ENCODE peak calls at places on chromosomes 12 and 14, in nine cellular contexts. N is omental fat pad, U is tibial nerve, R is mucosa of descending colon, Z is GM13977, V is hepatocyte, S is choroid plexus epithelial cell, P is activated B cell treated with CpG ODN at 0.5 μM for 24 hours, G is astrocyte. F is an unnamed sample.

GRCh38 chr14:36580856-36581831 is 1.3 kb downstream of the NKX2-8 start:
- DNase-seq in N (no peak), U (no peak), R (no peak), Z (peak), V (peak), S (peak), P (no peak), G (peak), F (peak)

GRCh38 chr12:78470354-78471195 is 394.0 kb upstream of the SYT1 start:
- DNase-seq in N (no peak), U (no peak), R (no peak), Z (no peak), V (peak), S (peak), P (no peak), G (peak), F (no peak)

GRCh38 chr12:12807970-12808702 is 5.0 kb upstream of the DDX47 start:
- DNase-seq in N (no peak), U (no peak), R (no peak), Z (peak), V (no peak), S (no peak), P (peak), G (no peak), F (peak)

GRCh38 chr12:111451649-111452129 is 46.0 kb downstream of the SH2B3 start:
- DNase-seq in N (no peak), U (no peak), R (no peak), Z (peak), V (peak), S (peak), P (no peak), G (no peak), F (peak)

GRCh38 chr12:28054583-28054982 is 82.0 kb upstream of the PTHLH start:
- DNase-seq in N (no peak), U (no peak), R (no peak), Z (no peak), V (no peak), S (no peak), P (no peak), G (no peak), F (no peak)

GRCh38 chr12:79119796-79120195 is 255.2 kb downstream of the SYT1 start:
- DNase-seq in N (no peak), U (no peak), R (no peak), Z (no peak), V (no peak), S (peak), P (no peak), G (no peak), F (no peak)

GRCh38 chr12:13116259-13116658 is 12.8 kb upstream of the GSG1 start:
- DNase-seq in N (no peak), U (no peak), R (no peak), Z (no peak), V (no peak), S (no peak), P (no peak), G (no peak), F (no peak)

GRCh38 chr12:32918890-32919791 is 22.6 kb upstream of the PKP2 start:
- DNase-seq in N (no peak), U (no peak), R (no peak), Z (no peak), V (peak), S (peak), P (no peak), G (peak), F (peak)

GRCh38 chr14:54589076-54589475 is 22.1 kb downstream of the SAMD4A start:
- DNase-seq in N (no peak), U (no peak), R (no peak), Z (no peak), V (no peak), S (no peak), P (no peak), G (no peak), F (no peak)

GRCh38 chr14:99038401-99038800 is 233.6 kb downstream of the BCL11B start:
- DNase-seq in N (no peak), U (no peak), R (no peak), Z (no peak), V (no peak), S (no peak), P (no peak), G (peak), F (no peak)

GRCh38 chr14:92463141-92463540 is 50.4 kb upstream of the RIN3 start:
- DNase-seq in N (no peak), U (no peak), R (no peak), Z (no peak), V (no peak), S (no peak), P (no peak), G (no peak), F (no peak)

GRCh38 chr12:55002355-55002754 is 17.4 kb upstream of the NEUROD4 start:
- DNase-seq in N (no peak), U (no peak), R (no peak), Z (no peak), V (no peak), S (no peak), P (no peak), G (no peak), F (no peak)

GRCh38 chr12:53729659-53730058 is 2.4 kb upstream of the CALCOCO1 start:
- DNase-seq in N (no peak), U (no peak), R (no peak), Z (no peak), V (no peak), S (no peak), P (no peak), G (no peak), F (no peak)

GRCh38 chr14:99389171-99389826 is 91.4 kb downstream of the SETD3 start:
- DNase-seq in N (peak), U (no peak), R (peak), Z (peak), V (peak), S (peak), P (no peak), G (no peak), F (peak)

GRCh38 chr12:57836442-57837375 is 9.8 kb downstream of the CTDSP2 start:
- DNase-seq in N (no peak), U (peak), R (peak), Z (peak), V (peak), S (peak), P (no peak), G (peak), F (peak)

GRCh38 chr12:69534389-69534822 is 50.9 kb upstream of the CCT2 start:
- DNase-seq in N (peak), U (no peak), R (no peak), Z (peak), V (peak), S (peak), P (no peak), G (peak), F (peak)

GRCh38 chr12:68613209-68613904 is 2.7 kb downstream of the RAP1B start:
- DNase-seq in N (no peak), U (no peak), R (no peak), Z (no peak), V (peak), S (no peak), P (no peak), G (no peak), F (no peak)

GRCh38 chr12:120117961-120118709 is 1.6 kb upstream of the RAB35 start:
- DNase-seq in N (no peak), U (no peak), R (no peak), Z (no peak), V (peak), S (peak), P (no peak), G (no peak), F (no peak)

GRCh38 chr12:95608252-95609033 is 57.2 kb upstream of the USP44 start:
- DNase-seq in N (no peak), U (peak), R (no peak), Z (no peak), V (peak), S (peak), P (no peak), G (peak), F (no peak)

GRCh38 chr12:48788852-48789775 is at the start of gene ADCY6:
- DNase-seq in N (peak), U (peak), R (peak), Z (peak), V (peak), S (peak), P (no peak), G (peak), F (peak)

GRCh38 chr12:101951002-101951670 is 73.8 kb downstream of the DRAM1 start:
- DNase-seq in N (no peak), U (no peak), R (no peak), Z (no peak), V (no peak), S (no peak), P (no peak), G (no peak), F (no peak)
- TF ChIP-seq CTCF in N (no peak), U (no peak), R (no peak), Z (no peak), V (no peak), S (no peak), P (no peak), G (no peak), F (no peak)

GRCh38 chr12:114314403-114314802 is 91.5 kb downstream of the TBX5 start:
- DNase-seq in N (no peak), U (no peak), R (no peak), Z (no peak), V (no peak), S (no peak), P (no peak), G (no peak), F (no peak)

GRCh38 chr12:114311966-114312365 is 94.0 kb downstream of the TBX5 start:
- DNase-seq in N (no peak), U (no peak), R (no peak), Z (no peak), V (no peak), S (no peak), P (no peak), G (peak), F (no peak)

GRCh38 chr12:114314974-114315720 is 90.8 kb downstream of the TBX5 start:
- DNase-seq in N (no peak), U (no peak), R (no peak), Z (no peak), V (no peak), S (no peak), P (no peak), G (no peak), F (no peak)

GRCh38 chr12:114316076-114316475 is 89.9 kb downstream of the TBX5 start:
- DNase-seq in N (no peak), U (no peak), R (no peak), Z (no peak), V (no peak), S (no peak), P (no peak), G (peak), F (no peak)

DNA sequence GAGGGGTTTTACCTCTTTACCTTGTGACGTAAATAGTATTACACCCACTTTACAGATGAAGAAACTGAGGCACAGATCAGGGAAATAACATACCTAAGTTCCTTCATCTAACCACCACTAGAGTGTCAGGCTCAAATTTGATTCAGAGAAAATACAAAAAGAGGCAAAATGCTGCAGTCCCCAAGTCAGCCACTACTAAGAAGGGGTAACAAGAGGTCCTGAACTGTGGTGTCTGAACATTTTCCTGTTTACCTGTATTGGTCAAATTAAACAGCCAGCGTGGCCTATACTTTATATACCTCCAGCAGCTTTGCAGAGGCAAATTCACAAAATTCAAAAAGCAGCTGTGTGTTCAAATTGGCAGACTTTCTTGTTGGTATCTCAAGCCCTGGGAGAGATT is 92.0 kb downstream of the TBX5 start:
- DNase-seq in N (no peak), U (no peak), R (no peak), Z (no peak), V (no peak), S (no peak), P (no peak), G (no peak), F (no peak)
- TF ChIP-seq CTCF in N (no peak), U (no peak), R (no peak), Z (no peak), V (no peak), S (no peak), P (no peak), G (no peak), F (no peak)

DNA sequence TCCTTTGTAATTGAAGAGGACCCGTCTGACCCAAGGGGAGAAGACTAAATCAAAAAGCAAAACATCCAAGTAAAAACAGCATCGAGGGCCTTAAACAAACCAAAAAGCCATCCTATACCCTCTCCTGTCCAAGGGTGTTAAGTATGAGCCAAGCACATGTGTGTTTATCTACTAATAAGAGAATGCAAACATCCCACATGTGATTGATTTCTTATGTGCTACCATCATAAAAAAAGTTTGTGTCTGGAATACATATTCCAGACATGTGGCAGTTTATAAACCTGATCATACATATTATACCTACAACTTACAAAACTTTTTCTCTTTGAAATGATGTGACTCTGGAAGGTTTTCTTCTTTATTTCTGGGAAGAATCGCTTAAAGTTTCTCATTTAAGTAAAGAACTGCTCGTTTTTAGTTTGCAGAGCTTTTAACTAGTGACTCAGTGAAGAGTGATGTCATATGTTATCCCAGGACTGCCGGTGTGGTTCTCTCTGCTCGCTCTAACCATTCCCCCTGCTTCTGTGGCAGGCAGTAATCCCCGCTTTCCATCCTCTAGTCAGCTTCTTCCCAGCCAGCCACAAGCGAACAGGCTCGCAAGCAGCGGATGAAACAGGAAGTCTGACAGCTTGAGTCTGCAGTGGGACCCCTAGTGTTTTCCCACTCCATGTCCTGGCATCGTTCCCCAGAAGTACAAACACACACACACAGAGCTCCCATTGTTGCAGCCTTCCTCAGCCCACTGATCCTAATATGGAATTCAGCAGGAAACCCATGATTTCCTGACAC is 431 bp upstream of the RHOJ start:
- DNase-seq in N (no peak), U (peak), R (peak), Z (no peak), V (peak), S (peak), P (no peak), G (peak), F (no peak)
- TF ChIP-seq CTCF in N (no peak), U (peak), R (no peak), Z (no peak), V (peak), S (peak), P (no peak), G (peak), F (no peak)

GRCh38 chr14:49849213-49849847 is 3.3 kb downstream of the NEMF start:
- DNase-seq in N (no peak), U (no peak), R (no peak), Z (no peak), V (no peak), S (no peak), P (no peak), G (no peak), F (no peak)

GRCh38 chr14:49853572-49854375 is 1.2 kb upstream of the NEMF start:
- DNase-seq in N (no peak), U (no peak), R (peak), Z (peak), V (peak), S (peak), P (peak), G (peak), F (peak)

GRCh38 chr14:49852351-49853157 is at the start of gene NEMF:
- DNase-seq in N (peak), U (peak), R (peak), Z (peak), V (peak), S (peak), P (peak), G (peak), F (peak)

GRCh38 chr14:49857427-49858003 is 4.9 kb upstream of the NEMF start:
- DNase-seq in N (no peak), U (no peak), R (no peak), Z (no peak), V (no peak), S (no peak), P (no peak), G (no peak), F (no peak)

DNA sequence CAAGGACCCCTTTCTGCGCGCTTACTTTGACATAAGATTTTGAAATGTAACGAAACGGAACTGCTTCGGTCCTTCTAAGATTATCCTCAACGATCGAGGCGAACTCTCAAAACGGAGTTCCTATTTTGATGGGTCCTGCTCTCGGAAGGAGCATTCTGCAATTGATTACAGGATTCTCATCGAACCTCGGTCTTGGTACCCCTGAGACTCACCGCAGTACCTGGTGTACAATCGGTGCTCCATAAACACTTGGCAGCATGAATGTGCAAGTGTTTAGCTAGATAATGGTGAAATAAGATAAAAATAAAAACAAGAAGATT is 530 bp upstream of the NEMF start:
- DNase-seq in N (no peak), U (no peak), R (no peak), Z (no peak), V (no peak), S (no peak), P (no peak), G (no peak), F (no peak)
- TF ChIP-seq CTCF in N (no peak), U (no peak), R (no peak), Z (no peak), V (no peak), S (no peak), P (no peak), G (no peak), F (peak)

DNA sequence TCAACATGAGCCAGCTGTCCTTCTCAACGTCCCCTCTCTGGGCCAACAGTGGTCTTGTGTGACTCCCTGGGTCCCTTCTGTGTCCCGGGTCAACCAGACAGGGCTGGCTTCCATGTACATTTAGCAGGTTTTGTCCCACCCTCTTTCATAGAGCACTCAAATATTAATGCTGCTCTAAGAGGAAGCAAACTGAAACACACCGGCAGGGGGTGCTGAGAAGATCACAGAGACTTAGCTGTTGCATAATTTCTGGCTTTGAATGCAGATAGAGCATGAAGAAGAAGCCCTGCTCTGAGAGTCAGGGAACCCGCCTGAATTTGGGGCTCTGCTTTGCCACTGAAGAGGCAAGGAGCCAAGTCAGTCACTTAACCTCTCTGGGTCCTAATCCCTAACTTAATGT is 138.7 kb downstream of the ESRRB start:
- DNase-seq in N (no peak), U (no peak), R (no peak), Z (peak), V (no peak), S (peak), P (no peak), G (no peak), F (peak)
- TF ChIP-seq CTCF in N (no peak), U (no peak), R (no peak), Z (peak), V (no peak), S (peak), P (no peak), G (peak), F (peak)

DNA sequence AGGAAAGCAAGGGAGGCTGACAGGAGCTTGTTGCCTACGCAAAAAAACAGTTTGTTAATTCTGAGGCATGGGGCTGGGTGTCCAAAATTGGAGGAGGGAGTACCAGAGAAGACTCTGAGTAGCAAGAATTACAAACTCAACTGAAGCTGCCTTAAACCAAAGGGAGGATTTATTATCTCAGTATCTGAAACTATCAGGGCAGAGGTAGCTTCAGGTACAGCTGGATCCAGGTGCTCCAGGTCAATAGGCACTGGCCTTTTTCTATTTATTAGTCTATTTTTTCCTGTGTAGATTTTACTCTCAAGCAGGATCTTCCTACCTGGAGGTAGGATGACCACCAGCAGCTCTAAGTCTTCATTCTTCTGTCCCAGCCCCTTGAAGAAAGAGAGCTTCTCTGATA is 135.3 kb upstream of the NCOR2 start:
- DNase-seq in N (no peak), U (no peak), R (no peak), Z (no peak), V (no peak), S (no peak), P (no peak), G (no peak), F (no peak)
- TF ChIP-seq CTCF in N (no peak), U (no peak), R (no peak), Z (no peak), V (no peak), S (no peak), P (no peak), G (no peak), F (no peak)